ENCODE peak calls at places on chromosomes 3 and 15, in seven cellular contexts. S is nucleus accumbens, I is Panc1, N is SW480, E is GM10248, C is fibroblast of mammary gland, O is choroid plexus epithelial cell. Y is an unnamed sample.

GRCh38 chr3:10951295-10951926 is 41.1 kb upstream of the SLC6A1 start:
- DNase-seq in S (no peak), I (no peak), N (no peak), E (no peak), C (no peak), O (no peak), Y (no peak)

GRCh38 chr3:16533928-16534913 is 20.7 kb upstream of the RFTN1 start:
- DNase-seq in S (no peak), I (no peak), N (no peak), E (no peak), C (no peak), O (peak; percentile 41), Y (no peak)

GRCh38 chr3:137642831-137643230 is 121.3 kb upstream of the SOX14 start:
- DNase-seq in S (no peak), I (no peak), N (peak; percentile 87), E (no peak), C (peak; percentile 12), O (no peak), Y (no peak)

GRCh38 chr3:106114220-106114619 is 245.4 kb upstream of the CBLB start:
- DNase-seq in S (no peak), I (no peak), N (peak; percentile 17), E (no peak), C (peak; percentile 8), O (peak; percentile 64), Y (no peak)

GRCh38 chr15:99213187-99213811 is 36.1 kb downstream of the TTC23 start:
- DNase-seq in S (peak; percentile 6), I (peak; percentile 51), N (peak; percentile 50), E (peak; percentile 67), C (peak; percentile 67), O (peak; percentile 85), Y (peak; percentile 31)

GRCh38 chr3:123930426-123930825 is 30.6 kb downstream of the CCDC14 start:
- DNase-seq in S (no peak), I (no peak), N (no peak), E (no peak), C (no peak), O (no peak), Y (no peak)

GRCh38 chr15:53193149-53193548 is 403.0 kb upstream of the ONECUT1 start:
- DNase-seq in S (no peak), I (no peak), N (peak; percentile 20), E (peak; percentile 13), C (peak; percentile 16), O (peak; percentile 12), Y (no peak)

GRCh38 chr15:67543348-67543718 is 830 bp downstream of the MAP2K5 start:
- DNase-seq in S (no peak), I (no peak), N (no peak), E (no peak), C (peak; percentile 23), O (peak; percentile 13), Y (no peak)

GRCh38 chr15:63054985-63055384 is 12.4 kb downstream of the TPM1 start:
- DNase-seq in S (no peak), I (no peak), N (no peak), E (no peak), C (no peak), O (no peak), Y (peak; percentile 23)

Y was measured in NCI-H1694.